ENCODE peak calls at places on chromosomes 3 and 15, in nine cellular contexts. E, Y, U, O, P, W, F, N and X are unnamed samples.

GRCh38 chr15:57503051-57503702 is 88.5 kb upstream of the MYZAP start:
- DNase-seq in E (no peak), Y (no peak), U (no peak), O (no peak), P (no peak), W (no peak), F (no peak), N (no peak), X (no peak)

GRCh38 chr3:144777941-144778340 is 806.3 kb downstream of the DIPK2A start:
- DNase-seq in E (no peak), Y (no peak), U (no peak), O (no peak), P (no peak), W (no peak), F (no peak), N (no peak), X (no peak)

GRCh38 chr3:169812124-169812843 is 386 bp upstream of the LRRIQ4 start:
- DNase-seq in E (peak; percentile 11), Y (peak; percentile 77), U (peak; percentile 40), O (peak; percentile 50), P (peak; percentile 76), W (peak; percentile 82), F (peak; percentile 84), N (no peak), X (peak; percentile 16)

GRCh38 chr3:146326875-146327543 is 76.1 kb upstream of the PLSCR4 start:
- DNase-seq in E (peak; percentile 57), Y (peak; percentile 85), U (peak; percentile 13), O (no peak), P (peak; percentile 79), W (peak; percentile 70), F (peak; percentile 70), N (peak; percentile 9), X (no peak)

GRCh38 chr3:116579843-116580242 is 129.7 kb upstream of the TUSC7 start:
- DNase-seq in E (no peak), Y (peak; percentile 31), U (peak; percentile 9), O (no peak), P (peak; percentile 25), W (no peak), F (peak; percentile 11), N (no peak), X (no peak)

GRCh38 chr3:99984668-99985067 is 129.6 kb downstream of the FILIP1L start:
- DNase-seq in E (no peak), Y (no peak), U (no peak), O (no peak), P (no peak), W (no peak), F (no peak), N (no peak), X (no peak)

GRCh38 chr3:138509586-138509985 is 75.2 kb downstream of the ESYT3 start:
- DNase-seq in E (no peak), Y (no peak), U (no peak), O (no peak), P (no peak), W (no peak), F (no peak), N (no peak), X (peak; percentile 17)

GRCh38 chr3:168426196-168426595 is 330.5 kb upstream of the GOLIM4 start:
- DNase-seq in E (no peak), Y (peak; percentile 48), U (no peak), O (no peak), P (peak; percentile 23), W (no peak), F (no peak), N (no peak), X (no peak)

GRCh38 chr15:40926659-40927496 is 2.3 kb upstream of the DLL4 start:
- DNase-seq in E (no peak), Y (no peak), U (no peak), O (no peak), P (no peak), W (no peak), F (no peak), N (no peak), X (no peak)

GRCh38 chr15:40925495-40925862 is 3.7 kb upstream of the DLL4 start:
- DNase-seq in E (no peak), Y (no peak), U (no peak), O (no peak), P (no peak), W (no peak), F (no peak), N (no peak), X (no peak)

GRCh38 chr15:40928351-40928974 is 677 bp upstream of the DLL4 start:
- DNase-seq in E (no peak), Y (no peak), U (no peak), O (no peak), P (no peak), W (no peak), F (no peak), N (no peak), X (no peak)

GRCh38 chr15:40927497-40928346 is 1.4 kb upstream of the DLL4 start:
- DNase-seq in E (no peak), Y (no peak), U (no peak), O (no peak), P (no peak), W (no peak), F (no peak), N (no peak), X (no peak)

GRCh38 chr15:40925863-40926658 is 3.1 kb upstream of the DLL4 start:
- DNase-seq in E (no peak), Y (peak; percentile 31), U (no peak), O (no peak), P (no peak), W (no peak), F (peak; percentile 61), N (no peak), X (no peak)
- H3K4me3 ChIP-seq in E (peak overlapping the region; percentile 27), Y (no peak overlapping the region), U (peak overlapping the region; percentile 24), O (no peak overlapping the region), P (no peak overlapping the region), W (peak overlapping the region; percentile 8), F (peak overlapping the region; percentile 24), N (peak overlapping the region; percentile 23), X (peak overlapping the region; percentile 26)

GRCh38 chr15:95278532-95279265 is 1047.3 kb downstream of the MCTP2 start:
- DNase-seq in E (no peak), Y (peak; percentile 83), U (no peak), O (no peak), P (no peak), W (no peak), F (no peak), N (no peak), X (no peak)

GRCh38 chr15:95281470-95281869 is 1049.0 kb upstream of the NR2F2 start:
- DNase-seq in E (no peak), Y (no peak), U (no peak), O (no peak), P (no peak), W (no peak), F (no peak), N (no peak), X (no peak)

GRCh38 chr15:95279277-95280019 is 1048.1 kb downstream of the MCTP2 start:
- DNase-seq in E (no peak), Y (no peak), U (no peak), O (no peak), P (no peak), W (no peak), F (no peak), N (no peak), X (no peak)

GRCh38 chr15:95277266-95277665 is 1045.9 kb downstream of the MCTP2 start:
- DNase-seq in E (peak; percentile 91), Y (peak; percentile 84), U (no peak), O (no peak), P (peak; percentile 90), W (peak; percentile 67), F (peak; percentile 86), N (no peak), X (peak; percentile 72)

DNA sequence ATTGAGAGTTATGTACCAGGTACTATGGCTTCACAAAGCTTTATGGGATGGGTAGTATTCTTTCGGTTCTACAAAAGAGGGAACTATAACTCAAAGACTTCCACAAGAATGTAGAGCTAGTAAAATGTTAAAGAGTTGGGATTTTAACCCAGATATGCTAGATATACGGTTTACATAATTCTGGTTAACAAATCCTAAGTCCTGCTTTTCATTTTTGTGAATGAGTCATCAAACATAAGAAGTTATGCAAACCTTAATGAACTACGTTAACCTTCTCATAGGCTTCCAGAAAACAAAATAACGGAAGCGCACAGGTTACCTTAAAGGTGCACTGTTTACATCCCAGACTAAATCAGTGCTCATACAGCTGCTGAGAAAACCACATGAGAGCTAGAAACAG is 1049.3 kb downstream of the MCTP2 start:
- DNase-seq in E (no peak), Y (no peak), U (no peak), O (no peak), P (no peak), W (no peak), F (no peak), N (no peak), X (no peak)
- H3K4me3 ChIP-seq in E (no peak overlapping the region), Y (no peak overlapping the region), U (no peak overlapping the region), O (no peak overlapping the region), P (no peak overlapping the region), W (no peak overlapping the region), F (no peak overlapping the region), N (no peak overlapping the region), X (no peak overlapping the region)

GRCh38 chr15:63052128-63052826 is 9.7 kb downstream of the TPM1 start:
- DNase-seq in E (no peak), Y (no peak), U (no peak), O (no peak), P (peak; percentile 14), W (no peak), F (peak; percentile 13), N (no peak), X (no peak)

GRCh38 chr15:63054281-63054683 is 11.7 kb downstream of the TPM1 start:
- DNase-seq in E (no peak), Y (no peak), U (no peak), O (no peak), P (peak; percentile 27), W (no peak), F (peak; percentile 75), N (no peak), X (no peak)

GRCh38 chr15:63054985-63055384 is 12.4 kb downstream of the TPM1 start:
- DNase-seq in E (no peak), Y (no peak), U (no peak), O (no peak), P (peak; percentile 16), W (no peak), F (peak; percentile 48), N (no peak), X (no peak)

GRCh38 chr15:63051701-63052066 is 9.1 kb downstream of the TPM1 start:
- DNase-seq in E (no peak), Y (no peak), U (no peak), O (no peak), P (no peak), W (no peak), F (no peak), N (no peak), X (no peak)

DNA sequence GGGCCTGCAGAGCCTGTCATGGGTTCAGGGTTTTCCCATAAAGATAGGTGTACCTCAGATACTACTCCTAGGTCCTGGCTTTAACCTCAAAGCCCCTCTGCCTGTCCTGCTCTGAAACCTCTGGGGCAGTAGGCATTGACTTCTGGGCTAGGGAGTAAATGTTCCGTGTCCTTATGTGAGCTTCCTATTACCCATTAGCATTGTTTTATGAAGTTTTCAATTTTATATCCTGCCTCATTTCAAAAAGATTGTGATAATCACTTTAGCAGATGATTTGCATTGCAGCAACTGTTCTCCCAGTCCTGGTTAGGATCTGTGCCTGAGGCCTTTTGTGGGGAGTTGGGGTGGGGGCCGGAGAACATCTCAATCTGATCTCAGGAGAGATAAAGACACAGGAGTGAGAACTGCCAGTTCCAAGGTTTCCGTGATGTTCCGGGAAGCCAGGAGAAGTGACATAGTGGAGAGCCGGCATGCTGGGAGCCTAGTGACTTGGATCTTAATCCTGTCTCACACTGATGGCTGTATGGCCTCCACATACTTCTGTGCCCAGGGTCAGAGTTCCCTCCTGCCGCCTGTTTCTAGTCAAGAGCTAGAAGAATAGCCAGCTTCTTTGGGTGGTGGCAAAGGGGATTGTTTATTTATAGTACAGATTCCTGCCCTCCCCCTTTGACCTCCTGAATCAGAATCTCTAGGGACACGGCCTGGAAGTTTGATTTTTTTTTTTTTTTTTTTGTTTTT is 10.6 kb downstream of the TPM1 start:
- DNase-seq in E (no peak), Y (peak; percentile 79), U (no peak), O (no peak), P (peak; percentile 35), W (peak; percentile 87), F (peak; percentile 82), N (no peak), X (no peak)
- H3K4me3 ChIP-seq in E (peak overlapping the region; percentile 3), Y (no peak overlapping the region), U (no peak overlapping the region), O (no peak overlapping the region), P (no peak overlapping the region), W (no peak overlapping the region), F (no peak overlapping the region), N (no peak overlapping the region), X (no peak overlapping the region)

GRCh38 chr15:41630616-41631218 is 29.5 kb upstream of the MGA start:
- DNase-seq in E (no peak), Y (no peak), U (no peak), O (no peak), P (no peak), W (no peak), F (no peak), N (no peak), X (no peak)

GRCh38 chr15:41631880-41632279 is 28.3 kb upstream of the MGA start:
- DNase-seq in E (no peak), Y (no peak), U (no peak), O (no peak), P (no peak), W (no peak), F (no peak), N (no peak), X (no peak)

GRCh38 chr15:41633609-41634008 is 26.6 kb upstream of the MGA start:
- DNase-seq in E (no peak), Y (no peak), U (no peak), O (no peak), P (no peak), W (no peak), F (no peak), N (no peak), X (no peak)

GRCh38 chr15:41637086-41637485 is 23.1 kb upstream of the MGA start:
- DNase-seq in E (no peak), Y (no peak), U (no peak), O (no peak), P (no peak), W (no peak), F (no peak), N (no peak), X (no peak)

GRCh38 chr15:41634072-41634628 is 26.1 kb upstream of the MGA start:
- DNase-seq in E (no peak), Y (no peak), U (no peak), O (no peak), P (no peak), W (no peak), F (no peak), N (no peak), X (no peak)
- H3K4me3 ChIP-seq in E (no peak overlapping the region), Y (no peak overlapping the region), U (no peak overlapping the region), O (no peak overlapping the region), P (no peak overlapping the region), W (no peak overlapping the region), F (no peak overlapping the region), N (no peak overlapping the region), X (no peak overlapping the region)